ENCODE peak calls at places on chromosomes 11 and 22, in seven cellular contexts. W is fibroblast of mammary gland; C is heart left ventricle; A is M059J; V is stimulated activated CD8-positive, alpha-beta memory T cell treated with anti-CD3 and anti-CD28 coated beads, Interleukin-15, amount 100 ng/mL, for 48 hours; K is neural crest cell; N is fibroblast of pulmonary artery. R is an unnamed sample.

GRCh38 chr22:50568626-50569025 is 5.9 kb upstream of the SYCE3 start:
- DNase-seq in W (no peak), C (no peak), A (no peak), V (no peak), K (no peak), N (no peak), R (no peak)

GRCh38 chr22:50711446-50712340 is 26.3 kb upstream of the ACR start:
- DNase-seq in W (peak; percentile 28), C (no peak), A (peak; percentile 47), V (no peak), K (no peak), N (no peak), R (no peak)

GRCh38 chr22:20128902-20129746 is 2.5 kb upstream of the ZDHHC8 start:
- DNase-seq in W (peak; percentile 53), C (no peak), A (peak; percentile 42), V (peak; percentile 25), K (peak; percentile 41), N (peak; percentile 30), R (no peak)

GRCh38 chr11:316891-317291 is 3.1 kb downstream of the IFITM1 start:
- DNase-seq in W (no peak), C (no peak), A (peak; percentile 38), V (no peak), K (no peak), N (no peak), R (no peak)

GRCh38 chr22:37186228-37186996 is 1.6 kb downstream of the C1QTNF6 start:
- DNase-seq in W (peak; percentile 89), C (no peak), A (peak; percentile 54), V (no peak), K (no peak), N (peak; percentile 94), R (peak; percentile 17)

GRCh38 chr22:29751139-29751538 is 15.7 kb downstream of the ZMAT5 start:
- DNase-seq in W (no peak), C (no peak), A (no peak), V (no peak), K (no peak), N (peak; percentile 62), R (no peak)

GRCh38 chr11:99449345-99449744 is 428.6 kb downstream of the CNTN5 start:
- DNase-seq in W (no peak), C (no peak), A (no peak), V (no peak), K (no peak), N (no peak), R (no peak)

GRCh38 chr11:45756384-45757010 is 48.5 kb upstream of the SLC35C1 start:
- DNase-seq in W (no peak), C (no peak), A (no peak), V (no peak), K (no peak), N (no peak), R (no peak)

GRCh38 chr11:64739871-64740270 is 4.1 kb downstream of the RASGRP2 start:
- DNase-seq in W (no peak), C (no peak), A (no peak), V (no peak), K (no peak), N (no peak), R (no peak)

R was measured in left ventricle myocardium superior.